ENCODE peak calls at places on chromosomes 13 and 19, in seven cellular contexts. One of them, this sample, is unnamed.

GRCh38 chr19:28185646-28186045 is 1027.3 kb downstream of the UQCRFS1 start:
- DNase-seq in GM03348: no peak
- DNase-seq in GF-D8: no peak
- DNase-seq in omental fat pad: no peak
- DNase-seq in H7: no peak
- DNase-seq in neural crest cell: no peak
- DNase-seq in thoracic aorta: no peak
- DNase-seq in this sample: no peak

GRCh38 chr19:51693819-51694218 is 689 bp downstream of the SPACA6 start:
- DNase-seq in GM03348: no peak
- DNase-seq in GF-D8: no peak
- DNase-seq in omental fat pad: no peak
- DNase-seq in H7: no peak
- DNase-seq in neural crest cell: no peak
- DNase-seq in thoracic aorta: no peak
- DNase-seq in this sample: no peak

GRCh38 chr13:66138172-66138811 is 1091.8 kb downstream of the PCDH9 start:
- DNase-seq in GM03348: no peak
- DNase-seq in GF-D8: peak; percentile 41
- DNase-seq in omental fat pad: no peak
- DNase-seq in H7: no peak
- DNase-seq in neural crest cell: no peak
- DNase-seq in thoracic aorta: no peak
- DNase-seq in this sample: no peak

GRCh38 chr13:77985866-77986636 is 67.4 kb upstream of the EDNRB start:
- DNase-seq in GM03348: no peak
- DNase-seq in GF-D8: no peak
- DNase-seq in omental fat pad: no peak
- DNase-seq in H7: no peak
- DNase-seq in neural crest cell: no peak
- DNase-seq in thoracic aorta: no peak
- DNase-seq in this sample: no peak

GRCh38 chr19:51760811-51761356 is at the start of gene FPR2:
- DNase-seq in GM03348: no peak
- DNase-seq in GF-D8: peak; percentile 55
- DNase-seq in omental fat pad: no peak
- DNase-seq in H7: no peak
- DNase-seq in neural crest cell: no peak
- DNase-seq in thoracic aorta: no peak
- DNase-seq in this sample: no peak

GRCh38 chr13:97140611-97141010 is 81.5 kb upstream of the MBNL2 start:
- DNase-seq in GM03348: peak; percentile 25
- DNase-seq in GF-D8: no peak
- DNase-seq in omental fat pad: no peak
- DNase-seq in H7: no peak
- DNase-seq in neural crest cell: no peak
- DNase-seq in thoracic aorta: no peak
- DNase-seq in this sample: no peak

GRCh38 chr13:33251131-33251629 is 34.4 kb downstream of the STARD13 start:
- DNase-seq in GM03348: peak; percentile 83
- DNase-seq in GF-D8: no peak
- DNase-seq in omental fat pad: no peak
- DNase-seq in H7: no peak
- DNase-seq in neural crest cell: no peak
- DNase-seq in thoracic aorta: peak; percentile 12
- DNase-seq in this sample: no peak

GRCh38 chr13:31742102-31742695 is 2.9 kb downstream of the RXFP2 start:
- DNase-seq in GM03348: peak; percentile 71
- DNase-seq in GF-D8: no peak
- DNase-seq in omental fat pad: peak; percentile 41
- DNase-seq in H7: peak; percentile 58
- DNase-seq in neural crest cell: peak; percentile 75
- DNase-seq in thoracic aorta: no peak
- DNase-seq in this sample: peak; percentile 65

GRCh38 chr19:48836089-48837017 is at the start of gene HSD17B14:
- DNase-seq in GM03348: peak; percentile 47
- DNase-seq in GF-D8: no peak
- DNase-seq in omental fat pad: no peak
- DNase-seq in H7: peak; percentile 89
- DNase-seq in neural crest cell: peak; percentile 30
- DNase-seq in thoracic aorta: no peak
- DNase-seq in this sample: peak; percentile 67

GRCh38 chr19:4019578-4019977 is 12.0 kb downstream of the PIAS4 start:
- DNase-seq in GM03348: no peak
- DNase-seq in GF-D8: no peak
- DNase-seq in omental fat pad: no peak
- DNase-seq in H7: no peak
- DNase-seq in neural crest cell: no peak
- DNase-seq in thoracic aorta: no peak
- DNase-seq in this sample: no peak

GRCh38 chr13:36297600-36298338 is at the start of gene CCDC169:
- DNase-seq in GM03348: peak; percentile 91
- DNase-seq in GF-D8: peak; percentile 73
- DNase-seq in omental fat pad: peak; percentile 50
- DNase-seq in H7: peak; percentile 76
- DNase-seq in neural crest cell: peak; percentile 49
- DNase-seq in thoracic aorta: peak; percentile 23
- DNase-seq in this sample: peak; percentile 68

GRCh38 chr19:10193666-10194499 is 870 bp downstream of the DNMT1 start:
- DNase-seq in GM03348: peak; percentile 63
- DNase-seq in GF-D8: no peak
- DNase-seq in omental fat pad: no peak
- DNase-seq in H7: peak; percentile 80
- DNase-seq in neural crest cell: no peak
- DNase-seq in thoracic aorta: no peak
- DNase-seq in this sample: no peak

GRCh38 chr13:74210693-74211393 is 76.6 kb upstream of the KLF12 start:
- DNase-seq in GM03348: peak; percentile 78
- DNase-seq in GF-D8: no peak
- DNase-seq in omental fat pad: no peak
- DNase-seq in H7: no peak
- DNase-seq in neural crest cell: no peak
- DNase-seq in thoracic aorta: peak; percentile 32
- DNase-seq in this sample: no peak

GRCh38 chr13:71964491-71965108 is 97.6 kb upstream of the DACH1 start:
- DNase-seq in GM03348: no peak
- DNase-seq in GF-D8: no peak
- DNase-seq in omental fat pad: no peak
- DNase-seq in H7: no peak
- DNase-seq in neural crest cell: no peak
- DNase-seq in thoracic aorta: no peak
- DNase-seq in this sample: no peak

GRCh38 chr13:28819748-28820098 is 416 bp upstream of the MTUS2 start:
- DNase-seq in GM03348: peak; percentile 88
- DNase-seq in GF-D8: no peak
- DNase-seq in omental fat pad: no peak
- DNase-seq in H7: peak; percentile 96
- DNase-seq in neural crest cell: peak; percentile 68
- DNase-seq in thoracic aorta: no peak
- DNase-seq in this sample: no peak

GRCh38 chr13:31556376-31556775 is 182.9 kb upstream of the RXFP2 start:
- DNase-seq in GM03348: peak; percentile 49
- DNase-seq in GF-D8: no peak
- DNase-seq in omental fat pad: no peak
- DNase-seq in H7: no peak
- DNase-seq in neural crest cell: no peak
- DNase-seq in thoracic aorta: no peak
- DNase-seq in this sample: no peak